ENCODE peak calls at places on chromosome 3, in seven cellular contexts. J is lung, I is adrenal gland, N is endodermal cell, C is HepG2, Q is K562, P is AG04450. Y is an unnamed sample.

GRCh38 chr3:115659253-115659652 is 35.9 kb downstream of the GAP43 start:
- DNase-seq in J (no peak), I (no peak), N (no peak), C (no peak), Q (no peak), P (no peak), Y (no peak)

GRCh38 chr3:195123196-195123805 is 147.7 kb downstream of the XXYLT1 start:
- DNase-seq in J (no peak), I (no peak), N (peak), C (no peak), Q (peak), P (no peak), Y (no peak)

GRCh38 chr3:117793684-117794304 is 1084.2 kb downstream of the TUSC7 start:
- DNase-seq in J (no peak), I (no peak), N (no peak), C (no peak), Q (no peak), P (no peak), Y (no peak)

GRCh38 chr3:113255100-113255853 is 43.9 kb downstream of the BOC start:
- DNase-seq in J (no peak), I (no peak), N (peak), C (no peak), Q (peak), P (no peak), Y (no peak)

GRCh38 chr3:101279162-101279561 is 41.2 kb downstream of the IMPG2 start:
- DNase-seq in J (no peak), I (no peak), N (no peak), C (no peak), Q (no peak), P (no peak), Y (no peak)

GRCh38 chr3:36868614-36869436 is 76.0 kb downstream of the TRANK1 start:
- DNase-seq in J (peak), I (peak), N (peak), C (peak), Q (peak), P (peak), Y (no peak)

GRCh38 chr3:178291971-178292370 is 244.3 kb upstream of the KCNMB2 start:
- DNase-seq in J (no peak), I (no peak), N (no peak), C (no peak), Q (no peak), P (no peak), Y (no peak)

GRCh38 chr3:77071806-77072205 is 31.9 kb downstream of the ROBO2 start:
- DNase-seq in J (no peak), I (no peak), N (no peak), C (no peak), Q (no peak), P (no peak), Y (no peak)

GRCh38 chr3:52176188-52176752 is 21.7 kb upstream of the ALAS1 start:
- DNase-seq in J (no peak), I (no peak), N (no peak), C (no peak), Q (no peak), P (no peak), Y (no peak)

GRCh38 chr3:128991355-128991895 is 2.5 kb downstream of the CFAP92 start:
- DNase-seq in J (peak), I (no peak), N (no peak), C (no peak), Q (no peak), P (no peak), Y (no peak)

GRCh38 chr3:62332771-62333381 is 40.5 kb downstream of the FEZF2 start:
- DNase-seq in J (no peak), I (no peak), N (no peak), C (no peak), Q (no peak), P (no peak), Y (no peak)

GRCh38 chr3:73781536-73781935 is 156.8 kb upstream of the PDZRN3 start:
- DNase-seq in J (no peak), I (no peak), N (no peak), C (no peak), Q (no peak), P (no peak), Y (no peak)

GRCh38 chr3:40109641-40110490 is 199.6 kb upstream of the EIF1B start:
- DNase-seq in J (no peak), I (no peak), N (peak), C (peak), Q (no peak), P (no peak), Y (no peak)

GRCh38 chr3:22734756-22735155 is 468.4 kb upstream of the UBE2E2 start:
- DNase-seq in J (no peak), I (no peak), N (no peak), C (no peak), Q (no peak), P (no peak), Y (no peak)

GRCh38 chr3:43001094-43001553 is 22.0 kb downstream of the GASK1A start:
- DNase-seq in J (peak), I (peak), N (no peak), C (peak), Q (no peak), P (peak), Y (peak)

GRCh38 chr3:81816473-81817260 is 55.2 kb upstream of the GBE1 start:
- DNase-seq in J (no peak), I (no peak), N (no peak), C (no peak), Q (no peak), P (no peak), Y (no peak)

GRCh38 chr3:41711656-41712055 is 250.2 kb downstream of the ULK4 start:
- DNase-seq in J (no peak), I (no peak), N (no peak), C (no peak), Q (no peak), P (no peak), Y (no peak)

GRCh38 chr3:149215474-149215873 is 6.2 kb downstream of the CP start:
- DNase-seq in J (no peak), I (no peak), N (no peak), C (peak), Q (no peak), P (no peak), Y (no peak)

GRCh38 chr3:74633021-74633420 is 18.6 kb upstream of the CNTN3 start:
- DNase-seq in J (no peak), I (no peak), N (no peak), C (no peak), Q (no peak), P (no peak), Y (no peak)

GRCh38 chr3:57130426-57131209 is 34.5 kb downstream of the IL17RD start:
- DNase-seq in J (no peak), I (no peak), N (peak), C (no peak), Q (no peak), P (no peak), Y (peak)

GRCh38 chr3:25895443-25895842 is 105.6 kb downstream of the OXSM start:
- DNase-seq in J (no peak), I (no peak), N (no peak), C (no peak), Q (no peak), P (peak), Y (no peak)

GRCh38 chr3:25661694-25662455 is 2.8 kb downstream of the TOP2B start:
- DNase-seq in J (no peak), I (no peak), N (no peak), C (no peak), Q (no peak), P (no peak), Y (no peak)

GRCh38 chr3:43540625-43541024 is 81.2 kb downstream of the ANO10 start:
- DNase-seq in J (no peak), I (no peak), N (no peak), C (no peak), Q (no peak), P (no peak), Y (no peak)

GRCh38 chr3:165754219-165755007 is 82.8 kb downstream of the BCHE start:
- DNase-seq in J (no peak), I (no peak), N (no peak), C (no peak), Q (no peak), P (no peak), Y (no peak)

DNA sequence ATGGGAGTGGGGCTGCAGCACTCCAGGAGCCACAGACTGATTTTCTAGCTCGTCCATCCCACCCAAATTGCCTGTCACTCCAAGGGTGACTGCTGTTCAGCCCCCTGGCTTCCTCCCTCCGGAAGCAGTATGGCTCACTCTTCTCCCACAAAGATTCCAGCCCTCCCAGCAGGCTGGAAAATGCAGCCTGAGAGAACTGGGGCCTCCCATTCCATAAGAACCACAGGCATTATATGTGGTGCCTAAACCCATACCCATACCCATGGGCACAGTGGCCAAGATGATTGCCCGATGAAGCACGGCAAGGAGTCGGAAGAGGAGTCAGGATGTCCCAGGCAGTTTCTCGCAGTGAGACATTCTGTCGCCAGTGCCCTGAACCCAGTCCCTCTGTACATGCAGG is 6.0 kb upstream of the VILL start:
- DNase-seq in J (no peak), I (no peak), N (peak), C (no peak), Q (no peak), P (no peak), Y (peak)
- H3K27ac ChIP-seq in J (no peak), I (no peak), N (no peak), C (no peak), Q (no peak), P (no peak), Y (no peak)

GRCh38 chr3:152937234-152937633 is 102.3 kb downstream of the P2RY1 start:
- DNase-seq in J (no peak), I (no peak), N (no peak), C (no peak), Q (no peak), P (no peak), Y (no peak)
- TF ChIP-seq CTCF in J (no peak), I (no peak), N (peak), C (no peak), Q (peak), P (no peak), Y (no peak)

DNA sequence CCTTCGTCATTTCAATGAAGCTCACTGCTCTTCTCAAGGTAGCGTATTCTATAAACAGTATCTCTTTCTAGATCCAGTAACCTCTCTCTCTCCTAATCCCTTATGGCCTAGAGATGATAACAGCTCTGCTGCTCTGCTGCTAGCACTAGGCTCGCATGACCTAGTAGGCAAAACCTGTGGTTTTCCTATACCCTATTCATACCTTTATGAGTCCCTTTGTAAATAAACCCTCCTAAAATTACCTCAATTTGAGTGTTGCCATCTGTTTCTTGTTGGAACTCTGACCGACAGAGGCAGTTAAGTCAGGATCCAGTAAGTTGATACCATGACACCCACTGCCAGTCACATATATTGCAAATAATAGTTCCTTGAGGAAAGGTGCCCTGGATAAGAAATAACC is 7.3 kb downstream of the CCDC14 start:
- DNase-seq in J (no peak), I (no peak), N (no peak), C (no peak), Q (no peak), P (no peak), Y (no peak)
- H3K4me3 ChIP-seq in J (no peak), I (no peak), N (no peak), C (no peak), Q (no peak), P (no peak), Y (no peak)

GRCh38 chr3:134463676-134464611 is 21.8 kb downstream of the ANAPC13 start:
- DNase-seq in J (peak), I (no peak), N (peak), C (no peak), Q (no peak), P (peak), Y (peak)
- H3K27ac ChIP-seq in J (no peak), I (peak), N (peak), C (no peak), Q (no peak), P (peak), Y (peak)

DNA sequence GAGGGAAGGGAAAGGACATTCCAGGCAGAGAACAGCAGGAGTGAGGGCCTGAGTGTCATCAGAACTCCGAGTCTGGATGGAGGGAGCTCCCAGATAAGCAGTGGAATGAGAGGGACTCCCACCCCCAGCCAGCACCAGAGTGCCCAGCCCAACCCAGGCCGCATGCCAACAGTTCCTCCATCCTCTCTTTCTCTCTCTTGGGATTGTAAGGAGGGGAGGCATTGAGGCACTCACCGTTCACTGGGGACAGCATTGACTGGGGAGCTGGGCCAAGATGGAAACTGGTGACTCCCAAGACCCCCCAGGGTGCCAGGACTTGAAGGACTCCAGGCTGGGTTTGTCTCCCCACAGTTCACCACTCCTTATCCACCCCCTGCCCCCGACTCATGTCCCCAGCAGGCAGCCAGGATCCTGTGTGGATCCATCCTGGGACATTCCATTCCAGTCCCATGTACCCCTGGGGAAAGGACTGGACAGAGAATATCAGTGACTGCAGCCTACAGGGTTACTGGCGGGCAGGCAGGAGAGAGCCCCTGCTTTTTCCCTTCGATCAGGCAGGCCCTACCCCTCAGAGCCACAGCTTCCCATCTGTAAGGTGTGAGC is 15.7 kb downstream of the PTH1R start:
- DNase-seq in J (no peak), I (no peak), N (no peak), C (no peak), Q (no peak), P (no peak), Y (no peak)
- TF ChIP-seq CTCF in J (no peak), I (no peak), N (no peak), C (no peak), Q (no peak), P (no peak), Y (no peak)

GRCh38 chr3:192261135-192261534 is 466.2 kb downstream of the FGF12 start:
- DNase-seq in J (no peak), I (no peak), N (no peak), C (no peak), Q (no peak), P (no peak), Y (no peak)
- H3K4me3 ChIP-seq in J (no peak), I (no peak), N (no peak), C (no peak), Q (no peak), P (no peak), Y (no peak)

GRCh38 chr3:181919375-181919774 is 207.7 kb downstream of the SOX2 start:
- DNase-seq in J (no peak), I (no peak), N (no peak), C (no peak), Q (no peak), P (no peak), Y (no peak)

GRCh38 chr3:181920409-181920808 is 208.7 kb downstream of the SOX2 start:
- DNase-seq in J (no peak), I (no peak), N (no peak), C (no peak), Q (no peak), P (no peak), Y (no peak)

GRCh38 chr3:181916018-181916417 is 204.3 kb downstream of the SOX2 start:
- DNase-seq in J (no peak), I (no peak), N (no peak), C (no peak), Q (no peak), P (no peak), Y (no peak)

GRCh38 chr3:181915556-181915955 is 203.8 kb downstream of the SOX2 start:
- DNase-seq in J (no peak), I (no peak), N (no peak), C (no peak), Q (no peak), P (no peak), Y (no peak)

DNA sequence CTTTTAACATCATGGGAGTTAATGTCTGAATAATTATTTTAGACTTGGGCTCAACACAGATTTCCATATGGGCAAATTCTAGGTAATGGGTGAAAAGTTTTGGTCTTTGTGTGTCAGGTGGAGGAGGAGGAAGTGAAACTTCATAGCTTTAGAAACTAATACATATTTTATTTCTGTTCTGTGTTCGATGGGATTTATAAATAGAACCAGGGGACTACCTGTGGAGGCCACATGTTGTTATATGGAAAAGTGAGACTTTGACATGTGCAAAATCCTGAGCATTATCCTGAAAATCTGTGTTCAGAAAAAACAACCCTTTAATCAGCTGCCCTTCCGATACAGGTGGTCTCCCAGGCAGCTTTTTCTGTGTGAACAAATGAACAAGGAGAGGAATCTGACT is 209.5 kb downstream of the SOX2 start:
- DNase-seq in J (no peak), I (no peak), N (no peak), C (no peak), Q (no peak), P (no peak), Y (no peak)
- H3K27ac ChIP-seq in J (no peak), I (no peak), N (no peak), C (no peak), Q (no peak), P (no peak), Y (no peak)

DNA sequence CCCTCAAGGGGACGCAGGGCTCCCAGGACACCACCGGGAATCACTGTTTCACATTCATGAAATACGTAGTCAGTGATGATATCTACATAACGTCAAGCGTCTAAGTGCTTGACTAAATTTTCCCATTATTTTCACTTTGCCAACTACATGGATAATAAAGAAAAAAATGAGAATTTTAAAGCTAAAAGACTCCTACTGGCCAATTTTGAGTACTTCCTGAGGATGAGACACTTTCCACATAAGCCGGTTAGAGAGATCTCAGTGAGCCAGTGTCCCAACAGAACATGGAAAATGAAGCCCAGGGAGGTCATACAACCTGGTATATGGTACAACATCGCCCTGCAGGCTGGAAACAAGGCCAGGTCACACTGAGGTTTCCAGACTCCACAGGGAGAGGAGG is 928.1 kb downstream of the FHIT start:
- DNase-seq in J (no peak), I (no peak), N (peak), C (no peak), Q (no peak), P (no peak), Y (no peak)
- TF ChIP-seq CTCF in J (no peak), I (no peak), N (peak), C (no peak), Q (no peak), P (no peak), Y (no peak)

GRCh38 chr3:100263583-100263982 is 2.8 kb downstream of the TBC1D23 start:
- DNase-seq in J (no peak), I (no peak), N (no peak), C (no peak), Q (no peak), P (no peak), Y (no peak)
- H3K4me3 ChIP-seq in J (no peak), I (no peak), N (peak), C (peak), Q (peak), P (no peak), Y (no peak)

Y was measured in coronary artery.